ENCODE peak calls at places on chromosomes 3 and 15, in six cellular contexts. Y is tibial nerve, K is WERI-Rb-1, M is lung, W is fibroblast of lung, Z is psoas muscle. L is an unnamed sample.

GRCh38 chr3:142175478-142175877 is 26.1 kb upstream of the TFDP2 start:
- DNase-seq in Y (no peak), K (no peak), M (no peak), W (no peak), Z (no peak), L (no peak)

GRCh38 chr15:41231536-41231935 is 468 bp downstream of the CHP1 start:
- DNase-seq in Y (no peak), K (no peak), M (no peak), W (no peak), Z (no peak), L (peak)

GRCh38 chr3:102114264-102114979 is 265.1 kb downstream of the NFKBIZ start:
- DNase-seq in Y (no peak), K (no peak), M (no peak), W (no peak), Z (no peak), L (no peak)

GRCh38 chr3:157460253-157460652 is 23.6 kb downstream of the PTX3 start:
- DNase-seq in Y (no peak), K (no peak), M (no peak), W (peak), Z (no peak), L (peak)

GRCh38 chr15:60212536-60212935 is 185.2 kb downstream of the ANXA2 start:
- DNase-seq in Y (no peak), K (no peak), M (no peak), W (peak), Z (no peak), L (peak)

GRCh38 chr15:92021765-92022164 is 168.3 kb downstream of the SLCO3A1 start:
- DNase-seq in Y (no peak), K (no peak), M (no peak), W (no peak), Z (no peak), L (no peak)

GRCh38 chr15:78299302-78300102 is at the start of gene SKIC8:
- DNase-seq in Y (peak), K (peak), M (peak), W (peak), Z (peak), L (peak)

GRCh38 chr3:78519281-78519680 is 1248.5 kb downstream of the ROBO1 start:
- DNase-seq in Y (no peak), K (no peak), M (no peak), W (peak), Z (no peak), L (no peak)

GRCh38 chr15:77027697-77028450 is 32.9 kb downstream of the PSTPIP1 start:
- DNase-seq in Y (no peak), K (no peak), M (no peak), W (peak), Z (peak), L (no peak)

GRCh38 chr3:176896640-176897039 is 300.6 kb downstream of the TBL1XR1 start:
- DNase-seq in Y (no peak), K (no peak), M (no peak), W (no peak), Z (no peak), L (no peak)

GRCh38 chr3:31575448-31575847 is 42.7 kb downstream of the STT3B start:
- DNase-seq in Y (no peak), K (no peak), M (no peak), W (no peak), Z (no peak), L (no peak)

GRCh38 chr15:74122403-74123130 is 7.8 kb upstream of the ISLR2 start:
- DNase-seq in Y (no peak), K (no peak), M (no peak), W (no peak), Z (no peak), L (no peak)

GRCh38 chr3:132669256-132669777 is 9.2 kb downstream of the UBA5 start:
- DNase-seq in Y (no peak), K (no peak), M (no peak), W (peak), Z (no peak), L (no peak)

GRCh38 chr3:194098036-194098871 is 37.7 kb upstream of the HES1 start:
- DNase-seq in Y (no peak), K (no peak), M (no peak), W (no peak), Z (no peak), L (no peak)

GRCh38 chr15:41878355-41878699 is 15.5 kb downstream of the SPTBN5 start:
- DNase-seq in Y (no peak), K (no peak), M (peak), W (no peak), Z (peak), L (no peak)

GRCh38 chr3:81490541-81491288 is 270.7 kb downstream of the GBE1 start:
- DNase-seq in Y (peak), K (peak), M (peak), W (peak), Z (peak), L (peak)

GRCh38 chr15:62994975-62995730 is 47.4 kb upstream of the TPM1 start:
- DNase-seq in Y (no peak), K (no peak), M (no peak), W (peak), Z (no peak), L (peak)

GRCh38 chr3:73419179-73419803 is 205.4 kb downstream of the PDZRN3 start:
- DNase-seq in Y (no peak), K (no peak), M (no peak), W (peak), Z (no peak), L (peak)

GRCh38 chr15:84784262-84784661 is 32.9 kb upstream of the ALPK3 start:
- DNase-seq in Y (no peak), K (no peak), M (no peak), W (no peak), Z (no peak), L (no peak)

DNA sequence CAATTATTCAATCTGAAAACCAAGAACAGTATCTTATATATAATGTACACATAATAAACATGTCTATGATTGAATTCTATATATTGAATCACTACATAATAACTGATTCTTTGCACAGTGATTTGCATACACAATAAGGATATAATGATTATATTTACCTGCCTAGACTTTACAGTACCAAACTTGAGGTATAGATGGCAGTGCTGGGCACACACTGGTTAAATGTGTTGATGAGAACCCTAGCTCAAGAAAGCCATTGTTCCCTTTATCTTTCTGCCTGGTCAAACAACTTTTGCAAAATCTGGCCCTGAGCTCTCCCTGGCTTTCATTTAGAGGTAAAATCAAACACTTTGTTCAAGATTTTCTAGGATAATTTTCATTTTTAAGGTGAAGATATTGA is 697.7 kb downstream of the TUSC7 start:
- DNase-seq in Y (no peak), K (peak), M (no peak), W (peak), Z (no peak), L (peak)
- TF ChIP-seq CTCF in Y (no peak), K (peak), M (no peak), W (peak), Z (no peak), L (peak)

GRCh38 chr3:129184396-129184656 is 630 bp upstream of the CNBP start:
- DNase-seq in Y (no peak), K (no peak), M (no peak), W (peak), Z (no peak), L (peak)

GRCh38 chr3:129182390-129183180 is 1.1 kb downstream of the CNBP start:
- DNase-seq in Y (no peak), K (no peak), M (no peak), W (peak), Z (no peak), L (peak)

GRCh38 chr3:129183569-129184395 is at the start of gene CNBP:
- DNase-seq in Y (peak), K (peak), M (peak), W (peak), Z (peak), L (peak)

GRCh38 chr3:129181834-129182233 is 1.9 kb downstream of the CNBP start:
- DNase-seq in Y (no peak), K (no peak), M (no peak), W (no peak), Z (no peak), L (no peak)

GRCh38 chr3:129180461-129180860 is 3.2 kb downstream of the CNBP start:
- DNase-seq in Y (no peak), K (no peak), M (no peak), W (peak), Z (no peak), L (peak)
- H3K4me3 ChIP-seq in Y (no peak), K (no peak), M (no peak), W (peak), Z (peak), L (peak)

DNA sequence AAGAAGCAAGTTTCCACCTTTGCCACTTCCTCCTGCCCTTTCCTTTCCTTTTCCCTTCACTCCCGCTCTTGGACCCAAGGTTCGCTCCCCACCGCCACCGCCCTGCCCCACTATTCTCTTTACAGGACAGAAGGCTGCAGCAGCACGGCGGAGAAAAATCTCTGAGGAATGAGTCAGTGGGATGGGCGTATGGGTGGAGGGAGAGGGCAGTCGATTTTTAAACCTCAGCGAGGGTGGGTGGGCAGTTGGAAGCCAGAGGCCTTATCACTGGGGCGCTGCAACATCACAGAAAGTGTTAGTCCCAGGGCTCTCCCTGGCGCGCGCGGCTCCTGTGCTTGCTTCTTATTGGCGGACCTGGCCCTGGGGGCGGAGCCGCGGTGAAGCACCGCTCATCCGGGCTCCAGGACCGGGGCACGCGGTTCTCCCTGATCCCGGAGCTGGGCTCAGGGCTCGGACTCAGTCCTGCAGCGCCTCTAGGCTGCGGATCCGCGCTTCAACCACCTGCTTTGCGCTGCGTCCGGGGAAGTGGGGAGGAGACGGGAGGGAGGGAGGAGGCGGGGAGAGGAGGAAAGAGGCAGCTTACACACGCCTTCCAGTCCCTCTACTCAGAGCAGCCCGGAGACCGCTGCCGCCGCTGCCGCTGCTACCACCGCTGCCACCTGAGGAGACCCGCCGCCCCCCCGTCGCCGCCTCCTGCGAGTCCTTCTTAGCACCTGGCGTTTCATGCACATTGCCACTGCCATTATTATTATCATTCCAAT is at the start of gene ALCAM:
- DNase-seq in Y (peak), K (peak), M (peak), W (peak), Z (peak), L (peak)
- TF ChIP-seq CTCF in Y (peak), K (peak), M (peak), W (peak), Z (no peak), L (peak)

GRCh38 chr3:167736997-167737396 is 1.5 kb downstream of the SERPINI1 start:
- DNase-seq in Y (no peak), K (no peak), M (no peak), W (no peak), Z (no peak), L (no peak)

GRCh38 chr3:167736264-167736787 is 805 bp downstream of the SERPINI1 start:
- DNase-seq in Y (no peak), K (no peak), M (no peak), W (no peak), Z (no peak), L (no peak)

GRCh38 chr3:167735233-167736107 is at the start of gene SERPINI1:
- DNase-seq in Y (peak), K (peak), M (peak), W (peak), Z (peak), L (peak)

GRCh38 chr3:167739190-167739589 is 3.7 kb downstream of the SERPINI1 start:
- DNase-seq in Y (no peak), K (no peak), M (no peak), W (no peak), Z (no peak), L (no peak)

DNA sequence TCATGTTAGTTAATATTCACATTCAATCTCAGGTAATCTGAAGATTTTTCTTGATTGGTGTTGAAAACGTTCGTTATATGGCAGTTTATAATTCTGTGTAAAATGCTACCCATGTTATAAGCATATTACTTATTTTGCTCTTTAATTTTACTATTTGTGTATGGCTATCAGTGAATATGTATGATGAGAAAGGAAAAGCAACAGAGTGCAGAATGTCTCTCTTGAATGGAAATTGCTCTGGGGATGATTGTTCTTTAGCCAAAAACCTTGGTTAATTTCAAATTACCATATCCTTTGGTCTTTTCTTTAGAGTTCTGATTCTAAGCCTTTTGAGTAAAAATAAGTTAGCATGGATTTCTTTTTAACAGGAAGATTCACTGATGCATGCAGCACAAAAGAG is 2.5 kb downstream of the SERPINI1 start:
- DNase-seq in Y (no peak), K (no peak), M (no peak), W (no peak), Z (no peak), L (no peak)
- H3K4me3 ChIP-seq in Y (no peak), K (no peak), M (no peak), W (no peak), Z (no peak), L (no peak)

DNA sequence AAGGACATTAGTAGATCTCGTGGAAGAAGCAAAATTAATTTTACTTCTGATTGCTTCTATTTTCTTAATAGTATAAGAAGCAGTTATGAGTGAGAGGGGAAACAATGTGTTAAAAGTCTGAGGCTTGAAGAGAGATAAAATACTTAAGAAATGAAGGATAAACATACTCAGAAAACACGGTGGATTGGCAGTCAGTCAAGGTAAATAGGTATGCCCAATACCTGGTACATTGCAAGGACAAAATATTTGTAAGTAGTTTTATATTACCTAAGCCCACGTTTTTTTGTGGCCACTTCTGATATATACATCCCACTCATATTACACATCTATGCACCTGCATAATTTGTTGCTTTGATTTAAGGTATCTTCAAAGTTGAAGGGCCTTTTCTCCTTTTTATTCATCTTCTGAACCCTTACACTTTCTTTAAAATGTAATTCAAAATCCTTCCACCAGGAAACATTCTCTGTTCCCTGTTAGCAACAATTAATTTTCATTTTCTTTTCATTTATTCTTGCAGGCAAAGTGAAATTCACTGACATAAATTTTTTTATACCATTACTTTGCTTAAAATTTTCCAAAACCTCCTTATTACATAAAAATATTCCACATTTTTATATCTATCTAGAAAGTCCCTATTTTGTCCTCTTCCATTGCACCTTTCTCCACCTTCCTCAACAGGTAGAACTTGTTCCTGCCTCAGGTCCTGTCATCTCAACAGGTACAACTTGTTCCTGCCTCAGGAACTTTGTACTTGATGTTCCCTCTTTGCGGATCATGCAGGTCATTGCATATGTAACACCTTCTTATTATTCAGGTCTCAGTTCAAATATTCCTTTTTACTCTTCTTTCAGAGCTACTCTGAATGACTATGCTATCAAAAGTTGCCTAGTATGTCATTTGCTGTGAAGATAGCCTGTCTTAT is 755.7 kb upstream of the ALCAM start:
- DNase-seq in Y (no peak), K (no peak), M (no peak), W (no peak), Z (no peak), L (no peak)
- TF ChIP-seq CTCF in Y (no peak), K (no peak), M (no peak), W (no peak), Z (no peak), L (peak)

GRCh38 chr3:155595371-155595770 is 149.5 kb downstream of the PLCH1 start:
- DNase-seq in Y (no peak), K (no peak), M (no peak), W (no peak), Z (no peak), L (no peak)

GRCh38 chr3:155594836-155595235 is 150.0 kb downstream of the PLCH1 start:
- DNase-seq in Y (no peak), K (no peak), M (no peak), W (no peak), Z (no peak), L (no peak)

GRCh38 chr3:155596614-155597013 is 148.3 kb downstream of the PLCH1 start:
- DNase-seq in Y (no peak), K (no peak), M (no peak), W (no peak), Z (no peak), L (no peak)

GRCh38 chr3:155602307-155602706 is 142.6 kb downstream of the PLCH1 start:
- DNase-seq in Y (no peak), K (no peak), M (no peak), W (no peak), Z (no peak), L (no peak)

DNA sequence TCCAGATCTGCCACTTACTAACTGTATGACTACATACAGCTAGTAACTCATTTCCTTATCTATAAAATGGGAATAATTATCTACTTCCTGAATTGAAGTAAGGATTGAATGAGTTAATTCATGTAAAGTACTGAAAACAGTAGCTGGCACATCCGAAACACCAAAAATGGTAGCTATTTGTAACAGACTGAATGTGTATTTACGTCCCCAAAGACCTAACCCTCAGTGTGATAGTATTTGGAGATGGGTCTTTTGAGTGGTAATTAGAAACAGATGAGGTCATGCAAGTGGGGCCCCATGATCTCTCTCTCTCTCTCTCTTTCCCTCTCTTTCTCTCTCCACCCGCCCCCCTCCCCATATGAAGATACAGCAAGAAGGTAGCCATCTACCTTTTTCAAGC is 146.2 kb downstream of the PLCH1 start:
- DNase-seq in Y (no peak), K (no peak), M (no peak), W (no peak), Z (no peak), L (no peak)
- H3K4me3 ChIP-seq in Y (no peak), K (no peak), M (no peak), W (no peak), Z (no peak), L (no peak)

GRCh38 chr15:29942144-29942543 is 119.9 kb upstream of the TJP1 start:
- DNase-seq in Y (no peak), K (no peak), M (no peak), W (no peak), Z (no peak), L (no peak)
- TF ChIP-seq CTCF in Y (no peak), K (peak), M (no peak), W (peak), Z (no peak), L (peak)

DNA sequence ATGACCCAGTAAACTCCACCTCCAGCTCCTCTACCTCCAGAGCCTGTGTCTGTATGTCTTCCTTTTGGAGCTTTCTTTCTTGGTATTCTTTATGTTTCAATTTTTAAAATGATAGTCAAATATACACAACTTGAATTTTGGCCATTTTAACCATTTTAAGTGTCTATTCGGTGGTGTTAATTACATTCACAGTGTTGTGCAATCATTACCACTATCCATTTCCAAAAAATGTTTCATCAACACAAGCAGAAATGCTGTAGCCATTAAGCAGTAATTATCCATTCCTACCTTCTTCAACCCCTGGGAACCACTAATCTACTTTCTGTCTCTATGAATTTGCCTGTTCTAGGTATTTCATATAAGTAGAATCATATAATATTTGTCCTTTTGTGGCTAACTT is 194.5 kb upstream of the TSC22D2 start:
- DNase-seq in Y (no peak), K (no peak), M (no peak), W (no peak), Z (no peak), L (no peak)
- H3K4me3 ChIP-seq in Y (no peak), K (no peak), M (no peak), W (no peak), Z (no peak), L (no peak)

DNA sequence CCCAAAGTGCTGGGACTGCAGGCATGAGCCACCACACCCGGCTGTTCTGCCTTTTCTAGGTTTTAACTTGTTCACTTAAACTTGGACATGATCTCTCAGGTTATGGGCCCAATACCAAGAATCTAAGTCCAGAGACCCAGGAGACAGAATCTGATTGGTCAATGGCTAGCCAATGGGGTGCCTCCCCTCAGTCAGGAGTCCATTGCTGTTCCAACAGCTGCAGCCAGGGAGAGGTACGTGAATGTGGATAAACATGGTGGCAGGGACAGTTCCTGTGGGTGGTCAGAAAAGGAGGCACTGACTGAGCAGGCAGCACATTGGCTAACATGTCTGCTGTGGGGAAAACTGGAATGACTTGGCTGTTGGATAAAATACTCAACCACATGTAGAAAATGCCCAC is 140.3 kb downstream of the RPLP1 start:
- DNase-seq in Y (no peak), K (no peak), M (no peak), W (no peak), Z (no peak), L (no peak)
- TF ChIP-seq CTCF in Y (no peak), K (no peak), M (no peak), W (no peak), Z (no peak), L (no peak)

L was measured in AG10803.